ENCODE peak calls at places on chromosomes 13 and 19, in six cellular contexts. A, K, R, L, C and M are unnamed samples.
A peak's percentile ranks its signal among the peaks of the same experiment; 100 is the strongest.

GRCh38 chr13:42181381-42181953 is 90.5 kb upstream of the AKAP11 start:
- DNase-seq in R (no peak), K (no peak), C (no peak), L (no peak), A (no peak), M (peak; percentile 89)

GRCh38 chr19:50628146-50628545 is 11.5 kb downstream of the SYT3 start:
- DNase-seq in R (no peak), A (no peak), L (no peak), K (no peak), C (no peak), M (no peak)

GRCh38 chr13:45446181-45446580 is 18.6 kb upstream of the COG3 start:
- DNase-seq in L (no peak), C (peak; percentile 46), K (no peak), A (no peak), R (peak; percentile 44), M (no peak)

GRCh38 chr13:77029436-77029835 is 2.5 kb upstream of the FBXL3 start:
- DNase-seq in R (no peak), K (no peak), C (no peak), A (no peak), L (no peak), M (no peak)

GRCh38 chr19:51702103-51702753 is 9.1 kb downstream of the SPACA6 start:
- DNase-seq in A (peak; percentile 68), R (no peak), K (no peak), C (no peak), L (peak; percentile 96), M (peak; percentile 27)

GRCh38 chr13:77574076-77574475 is 38.6 kb downstream of the SCEL start:
- DNase-seq in A (no peak), L (no peak), C (no peak), R (no peak), K (no peak), M (peak; percentile 37)

GRCh38 chr13:72149701-72150100 is 282.7 kb upstream of the DACH1 start:
- DNase-seq in C (no peak), K (no peak), A (no peak), L (no peak), R (no peak), M (no peak)

GRCh38 chr13:92355213-92355612 is 871.4 kb upstream of the GPC6 start:
- DNase-seq in C (no peak), A (no peak), L (peak; percentile 42), K (no peak), R (no peak), M (peak; percentile 73)

GRCh38 chr13:56561327-56561726 is 579.4 kb upstream of the PRR20A start:
- DNase-seq in C (no peak), K (no peak), A (no peak), R (no peak), L (no peak), M (peak; percentile 49)

GRCh38 chr13:44317752-44318550 is 55.7 kb upstream of the SERP2 start:
- DNase-seq in C (peak; percentile 60), R (no peak), K (no peak), A (no peak), L (no peak), M (peak; percentile 89)